ENCODE peak calls at places on chromosomes 7 and 10, in nine cellular contexts. W, F, J, L, A, P, S, G and O are unnamed samples.

GRCh38 chr10:8568401-8568800 is 513.9 kb downstream of the GATA3 start:
- DNase-seq in W (no peak), J (no peak), A (no peak), P (no peak), G (no peak), L (no peak), F (no peak), S (no peak), O (no peak)

GRCh38 chr7:21763818-21764217 is 181.9 kb downstream of the CDCA7L start:
- DNase-seq in J (no peak), W (no peak), G (no peak), A (no peak), S (no peak), L (no peak), P (no peak), F (no peak), O (no peak)

GRCh38 chr7:96253441-96253840 is 68.5 kb downstream of the SLC25A13 start:
- DNase-seq in J (no peak), G (no peak), F (no peak), W (no peak), L (no peak), A (no peak), S (no peak), P (no peak), O (no peak)

GRCh38 chr7:52410032-52410431 is 625.4 kb upstream of the POM121L12 start:
- DNase-seq in W (no peak), G (no peak), L (no peak), P (no peak), A (no peak), F (no peak), J (no peak), S (no peak), O (no peak)

GRCh38 chr10:110074298-110074697 is 66.5 kb downstream of the ADD3 start:
- DNase-seq in L (peak), A (no peak), F (no peak), W (no peak), P (no peak), G (no peak), J (no peak), S (peak), O (no peak)

GRCh38 chr7:2730846-2731770 is 43.1 kb downstream of the AMZ1 start:
- DNase-seq in F (peak), A (no peak), P (no peak), J (no peak), L (no peak), S (no peak), G (no peak), W (no peak), O (peak)

GRCh38 chr7:141053626-141054025 is 20.2 kb upstream of the TMEM178B start:
- DNase-seq in A (no peak), W (no peak), G (no peak), L (no peak), J (no peak), P (no peak), F (no peak), S (no peak), O (no peak)

GRCh38 chr7:116447980-116448839 is 51.3 kb upstream of the CAV2 start:
- DNase-seq in G (no peak), A (no peak), S (no peak), P (no peak), F (no peak), L (no peak), J (no peak), W (no peak), O (no peak)

GRCh38 chr10:108850138-108850854 is 1073.0 kb downstream of the XPNPEP1 start:
- DNase-seq in W (no peak), J (peak), F (no peak), G (no peak), A (peak), S (no peak), L (no peak), P (no peak), O (no peak)

GRCh38 chr10:47415520-47416304 is 31.6 kb upstream of the ZNF488 start:
- DNase-seq in W (no peak), G (no peak), A (no peak), P (no peak), F (peak), L (no peak), J (no peak), S (no peak), O (no peak)

GRCh38 chr10:93030409-93030808 is 30.2 kb upstream of the CYP26C1 start:
- DNase-seq in L (peak), S (no peak), G (peak), J (no peak), W (no peak), P (no peak), F (no peak), A (no peak), O (no peak)

GRCh38 chr7:94400643-94401042 is 5.9 kb downstream of the COL1A2 start:
- DNase-seq in J (no peak), L (peak), W (no peak), A (no peak), F (no peak), P (no peak), S (no peak), G (no peak), O (no peak)
- TF ChIP-seq CTCF in J (no peak), L (no peak), W (no peak), A (no peak), F (no peak), P (no peak), S (no peak), G (no peak), O (no peak)

DNA sequence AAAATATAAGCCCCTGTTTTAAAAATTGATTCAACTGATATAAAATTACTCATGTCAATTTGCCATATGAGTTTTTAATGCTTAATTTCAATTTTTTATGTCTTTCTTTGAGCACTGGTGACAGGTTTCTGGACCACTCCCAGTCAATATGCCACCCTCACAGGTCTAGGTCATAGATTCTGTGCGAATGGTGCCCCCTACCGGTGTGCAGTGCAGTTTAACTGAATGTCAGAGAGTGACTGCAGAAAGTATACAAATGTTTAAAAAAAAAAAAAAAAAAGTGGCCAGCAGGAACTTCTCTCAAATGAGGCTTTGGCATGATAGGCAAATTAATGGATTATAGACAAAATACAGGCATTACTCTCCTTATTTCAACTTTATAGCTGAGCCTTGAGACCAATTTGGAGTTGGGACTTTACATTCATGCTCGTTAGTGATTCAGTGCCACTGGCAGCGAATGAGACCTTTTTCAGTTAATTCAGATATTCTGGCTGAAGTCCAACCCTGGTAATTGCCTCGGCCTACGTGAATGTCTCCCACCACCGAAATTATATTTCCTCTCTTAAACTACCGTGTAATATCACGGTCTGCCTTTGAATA is 427.6 kb downstream of the PHTF2 start:
- DNase-seq in W (peak), F (no peak), S (no peak), P (peak), G (peak), J (no peak), A (no peak), L (peak), O (peak)
- TF ChIP-seq CTCF in W (no peak), F (peak), S (peak), P (peak), G (peak), J (peak), A (no peak), L (peak), O (peak)

GRCh38 chr10:28095791-28096367 is 97.0 kb upstream of the ODAD2 start:
- DNase-seq in W (no peak), G (no peak), F (no peak), S (no peak), P (no peak), L (no peak), A (no peak), J (no peak), O (no peak)
- TF ChIP-seq CTCF in W (no peak), G (no peak), F (no peak), S (no peak), P (no peak), L (no peak), A (no peak), J (no peak), O (no peak)

DNA sequence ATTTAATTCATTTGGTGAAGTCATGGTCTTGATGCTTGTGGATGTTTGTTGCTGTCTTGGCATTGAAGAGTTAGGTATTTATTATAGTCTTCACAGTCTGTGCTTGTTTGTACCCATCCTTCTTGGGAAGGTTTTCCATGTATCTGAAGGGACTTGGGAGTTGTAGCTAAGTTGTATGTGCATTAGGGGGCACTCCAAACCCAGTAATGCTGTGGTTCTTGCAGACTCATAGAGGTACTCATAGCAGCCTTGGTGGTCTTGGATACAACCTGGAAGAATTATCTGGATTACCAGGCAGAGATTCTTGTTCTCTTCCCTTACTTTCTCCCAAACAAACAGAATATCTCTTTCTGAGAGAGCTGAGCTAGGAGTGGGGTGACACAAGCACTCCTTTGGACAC is 93.2 kb downstream of the ADCYAP1R1 start:
- DNase-seq in G (no peak), J (no peak), W (no peak), A (no peak), P (no peak), L (no peak), S (no peak), F (no peak), O (no peak)
- TF ChIP-seq CTCF in G (no peak), J (no peak), W (no peak), A (no peak), P (no peak), L (no peak), S (no peak), F (no peak), O (no peak)

GRCh38 chr10:74743401-74743800 is 83.0 kb upstream of the KAT6B start:
- DNase-seq in L (no peak), J (no peak), F (no peak), P (no peak), G (no peak), W (no peak), A (no peak), S (no peak), O (no peak)

GRCh38 chr10:74736029-74736428 is 90.4 kb upstream of the KAT6B start:
- DNase-seq in A (no peak), L (no peak), F (no peak), S (no peak), J (no peak), W (no peak), G (no peak), P (no peak), O (no peak)

GRCh38 chr10:74738052-74738451 is 88.3 kb upstream of the KAT6B start:
- DNase-seq in L (no peak), S (no peak), W (no peak), J (peak), F (no peak), G (no peak), P (no peak), A (no peak), O (no peak)

GRCh38 chr10:74738543-74738942 is 87.9 kb upstream of the KAT6B start:
- DNase-seq in J (no peak), L (no peak), A (no peak), G (no peak), S (no peak), F (no peak), W (no peak), P (no peak), O (no peak)

DNA sequence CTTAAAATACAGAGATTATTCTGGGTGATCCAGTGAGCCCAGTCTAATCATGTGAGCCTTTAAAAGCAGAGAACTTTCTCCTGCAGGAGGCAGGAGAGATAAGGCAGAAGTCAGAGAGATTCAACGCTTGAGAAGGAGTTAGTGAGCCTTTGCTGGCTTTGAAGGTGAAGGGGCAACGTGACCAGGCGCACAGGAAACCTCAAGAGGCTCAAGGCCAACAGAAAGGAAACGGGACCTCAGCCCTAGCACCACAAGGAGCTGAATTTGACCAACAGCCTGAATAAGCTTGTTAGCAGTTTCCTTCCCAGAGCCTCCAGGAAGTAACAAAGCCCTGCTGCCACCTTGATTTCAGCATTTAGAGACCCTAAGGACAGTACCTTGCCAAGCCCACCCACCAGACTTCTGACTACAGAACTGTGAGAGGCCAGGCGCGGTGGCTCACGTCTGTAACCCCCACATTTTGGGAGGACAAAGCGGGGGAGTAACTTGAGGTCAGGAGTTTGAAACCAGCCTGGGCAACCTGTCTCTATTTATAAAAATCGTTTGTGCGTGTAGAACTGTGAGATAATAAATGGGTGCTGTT is 87.3 kb upstream of the KAT6B start:
- DNase-seq in W (no peak), J (peak), A (peak), L (peak), S (no peak), P (no peak), F (no peak), G (no peak), O (no peak)
- TF ChIP-seq CTCF in W (no peak), J (peak), A (peak), L (peak), S (no peak), P (peak), F (no peak), G (no peak), O (no peak)

DNA sequence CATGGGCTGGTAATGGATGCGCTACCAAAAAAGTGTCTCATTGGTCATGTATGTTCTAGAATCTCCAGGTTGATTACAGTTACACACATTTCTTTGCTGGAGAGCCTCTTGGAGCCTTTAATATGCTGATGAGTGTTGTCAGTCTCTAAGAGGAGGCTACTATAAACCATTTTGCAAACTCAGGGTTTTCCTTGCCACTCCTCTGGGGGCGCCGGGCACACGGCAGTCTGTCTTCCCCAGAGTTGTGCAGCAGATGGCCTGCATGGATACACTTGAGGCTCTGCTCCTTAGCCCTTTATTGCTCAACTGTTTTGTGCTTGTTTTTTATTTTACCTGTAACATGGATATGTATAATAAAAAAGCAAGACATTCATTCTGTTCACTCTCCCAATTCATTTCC is 196.5 kb downstream of the ACTR3B start:
- DNase-seq in W (no peak), J (no peak), G (no peak), S (no peak), A (no peak), F (no peak), L (no peak), P (no peak), O (no peak)
- TF ChIP-seq CTCF in W (no peak), J (no peak), G (no peak), S (no peak), A (no peak), F (no peak), L (no peak), P (no peak), O (no peak)

DNA sequence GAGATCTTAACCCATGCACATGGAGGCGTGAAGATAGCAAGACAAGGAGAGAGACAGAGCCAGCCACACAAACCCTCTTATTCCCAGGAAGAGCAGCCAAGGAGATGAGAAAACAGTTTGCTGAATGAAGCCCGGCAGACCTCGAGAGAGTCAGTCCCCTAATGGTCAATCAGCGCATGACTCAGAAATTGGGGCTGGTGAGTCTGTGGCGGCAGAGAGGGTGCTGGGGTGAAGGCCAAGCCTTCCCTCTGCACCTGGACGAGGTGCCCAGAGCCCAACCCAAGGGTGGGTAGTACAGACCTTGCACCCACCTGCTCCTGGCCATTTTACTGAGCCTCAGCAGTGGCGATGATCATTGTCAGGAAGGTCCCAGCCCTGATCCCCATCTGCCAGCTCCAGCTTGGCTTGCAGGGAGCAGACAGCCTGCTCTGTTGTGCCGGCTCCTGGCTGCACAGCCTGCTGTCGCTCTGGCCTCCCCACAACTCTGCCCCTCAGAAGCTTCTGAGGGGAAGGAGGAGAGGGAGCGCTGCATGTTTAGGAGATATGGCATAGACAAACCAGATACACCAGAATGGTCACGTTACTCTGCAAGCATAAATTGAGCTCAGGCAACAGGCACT is 256.6 kb downstream of the RPS24 start:
- DNase-seq in S (no peak), J (no peak), A (no peak), P (peak), L (no peak), G (no peak), F (no peak), W (no peak), O (no peak)
- TF ChIP-seq CTCF in S (no peak), J (no peak), A (no peak), P (peak), L (no peak), G (no peak), F (no peak), W (no peak), O (no peak)

GRCh38 chr7:98301693-98302470 is 20.4 kb downstream of the BRI3 start:
- DNase-seq in A (no peak), F (no peak), G (no peak), S (no peak), P (no peak), J (no peak), L (no peak), W (no peak), O (no peak)
- TF ChIP-seq CTCF in A (no peak), F (no peak), G (no peak), S (no peak), P (no peak), J (no peak), L (no peak), W (no peak), O (no peak)

GRCh38 chr7:129385598-129385997 is 48.6 kb upstream of the STRIP2 start:
- DNase-seq in F (no peak), W (no peak), J (no peak), A (no peak), L (no peak), P (no peak), G (no peak), S (no peak), O (no peak)

GRCh38 chr7:129387537-129387936 is 46.7 kb upstream of the STRIP2 start:
- DNase-seq in L (no peak), F (no peak), S (no peak), J (no peak), W (no peak), A (no peak), P (no peak), G (no peak), O (no peak)

GRCh38 chr7:129385116-129385515 is 49.1 kb upstream of the STRIP2 start:
- DNase-seq in L (no peak), W (no peak), A (no peak), P (no peak), J (no peak), F (no peak), G (no peak), S (no peak), O (no peak)

GRCh38 chr7:129388353-129389098 is 45.7 kb upstream of the STRIP2 start:
- DNase-seq in F (no peak), P (no peak), S (no peak), G (no peak), A (no peak), W (no peak), J (no peak), L (no peak), O (no peak)

GRCh38 chr7:129386563-129386962 is 47.7 kb upstream of the STRIP2 start:
- DNase-seq in P (no peak), F (no peak), J (no peak), S (no peak), A (no peak), W (no peak), G (no peak), L (no peak), O (no peak)
- TF ChIP-seq CTCF in P (no peak), F (no peak), J (no peak), S (no peak), A (no peak), W (no peak), G (no peak), L (no peak), O (no peak)